ENCODE peak calls at places on chromosome 11, in four cellular contexts. One of them, this sample, is unnamed. For H3K36me3, the result is how much of the 10 kb centered on the place peaks cover.

GRCh38 chr11:44628730-44629361 is 63.4 kb downstream of the CD82 start:
- DNase-seq in CD8-positive, alpha-beta memory T cell: no peak
- DNase-seq in heart right ventricle: no peak
- DNase-seq in upper lobe of right lung: peak
- DNase-seq in this sample: no peak

GRCh38 chr11:87263979-87264378 is 226.2 kb downstream of the TMEM135 start:
- DNase-seq in heart right ventricle: no peak
- DNase-seq in CD8-positive, alpha-beta memory T cell: no peak
- DNase-seq in upper lobe of right lung: no peak
- DNase-seq in this sample: no peak

GRCh38 chr11:124746621-124747243 is 5.3 kb downstream of the VSIG2 start:
- DNase-seq in heart right ventricle: peak
- DNase-seq in CD8-positive, alpha-beta memory T cell: peak
- DNase-seq in upper lobe of right lung: peak
- DNase-seq in this sample: peak

GRCh38 chr11:64719406-64719805 is 3.6 kb downstream of the NRXN2 start:
- DNase-seq in heart right ventricle: no peak
- DNase-seq in upper lobe of right lung: peak
- DNase-seq in CD8-positive, alpha-beta memory T cell: no peak
- DNase-seq in this sample: no peak

GRCh38 chr11:129732926-129733325 is 82.7 kb upstream of the TMEM45B start:
- DNase-seq in upper lobe of right lung: no peak
- DNase-seq in CD8-positive, alpha-beta memory T cell: no peak
- DNase-seq in heart right ventricle: no peak
- DNase-seq in this sample: no peak

GRCh38 chr11:16337421-16338213 is 18.7 kb downstream of the SOX6 start:
- DNase-seq in heart right ventricle: no peak
- DNase-seq in CD8-positive, alpha-beta memory T cell: no peak
- DNase-seq in upper lobe of right lung: no peak
- DNase-seq in this sample: no peak

GRCh38 chr11:2103666-2104523 is 35.3 kb downstream of the IGF2 start:
- DNase-seq in CD8-positive, alpha-beta memory T cell: no peak
- DNase-seq in heart right ventricle: no peak
- DNase-seq in upper lobe of right lung: no peak
- DNase-seq in this sample: no peak

GRCh38 chr11:9347100-9347499 is 32.7 kb upstream of the TMEM41B start:
- DNase-seq in upper lobe of right lung: no peak
- DNase-seq in CD8-positive, alpha-beta memory T cell: no peak
- DNase-seq in heart right ventricle: no peak
- DNase-seq in this sample: no peak

GRCh38 chr11:74634537-74634936 is 42.2 kb downstream of the POLD3 start:
- DNase-seq in upper lobe of right lung: no peak
- DNase-seq in CD8-positive, alpha-beta memory T cell: no peak
- DNase-seq in heart right ventricle: no peak
- DNase-seq in this sample: no peak

GRCh38 chr11:114237321-114238280 is 58.6 kb upstream of the NNMT start:
- DNase-seq in heart right ventricle: no peak
- DNase-seq in CD8-positive, alpha-beta memory T cell: no peak
- DNase-seq in upper lobe of right lung: no peak
- DNase-seq in this sample: no peak

GRCh38 chr11:92411431-92411830 is 186.8 kb downstream of the FAT3 start:
- DNase-seq in upper lobe of right lung: no peak
- DNase-seq in heart right ventricle: no peak
- DNase-seq in CD8-positive, alpha-beta memory T cell: no peak
- DNase-seq in this sample: no peak

GRCh38 chr11:19524171-19524671 is 188.4 kb upstream of the NAV2 start:
- DNase-seq in CD8-positive, alpha-beta memory T cell: no peak
- DNase-seq in upper lobe of right lung: no peak
- DNase-seq in heart right ventricle: no peak
- DNase-seq in this sample: no peak

GRCh38 chr11:113419426-113420003 is 31.9 kb downstream of the ANKK1 start:
- DNase-seq in upper lobe of right lung: no peak
- DNase-seq in heart right ventricle: no peak
- DNase-seq in CD8-positive, alpha-beta memory T cell: no peak
- DNase-seq in this sample: no peak

GRCh38 chr11:70908223-70908622 is 344.2 kb downstream of the SHANK2 start:
- DNase-seq in heart right ventricle: no peak
- DNase-seq in upper lobe of right lung: peak
- DNase-seq in CD8-positive, alpha-beta memory T cell: no peak
- DNase-seq in this sample: no peak

GRCh38 chr11:125514336-125515101 is 18.5 kb upstream of the FEZ1 start:
- DNase-seq in CD8-positive, alpha-beta memory T cell: peak
- DNase-seq in heart right ventricle: no peak
- DNase-seq in upper lobe of right lung: no peak
- DNase-seq in this sample: peak

GRCh38 chr11:80900265-80900664 is 1459.4 kb upstream of the TENM4 start:
- DNase-seq in heart right ventricle: no peak
- DNase-seq in CD8-positive, alpha-beta memory T cell: no peak
- DNase-seq in upper lobe of right lung: no peak
- DNase-seq in this sample: no peak

GRCh38 chr11:134792044-134792443 is 380.0 kb upstream of the B3GAT1 start:
- DNase-seq in CD8-positive, alpha-beta memory T cell: no peak
- DNase-seq in upper lobe of right lung: no peak
- DNase-seq in heart right ventricle: no peak
- DNase-seq in this sample: no peak

GRCh38 chr11:134786636-134787035 is 374.6 kb upstream of the B3GAT1 start:
- DNase-seq in CD8-positive, alpha-beta memory T cell: no peak
- DNase-seq in heart right ventricle: no peak
- DNase-seq in upper lobe of right lung: no peak
- DNase-seq in this sample: no peak

GRCh38 chr11:134791102-134791501 is 379.1 kb upstream of the B3GAT1 start:
- DNase-seq in CD8-positive, alpha-beta memory T cell: no peak
- DNase-seq in upper lobe of right lung: no peak
- DNase-seq in heart right ventricle: no peak
- DNase-seq in this sample: no peak

GRCh38 chr11:134785660-134786284 is 373.7 kb upstream of the B3GAT1 start:
- DNase-seq in upper lobe of right lung: no peak
- DNase-seq in heart right ventricle: no peak
- DNase-seq in CD8-positive, alpha-beta memory T cell: no peak
- DNase-seq in this sample: no peak

GRCh38 chr11:134789104-134789503 is 377.1 kb upstream of the B3GAT1 start:
- DNase-seq in CD8-positive, alpha-beta memory T cell: no peak
- DNase-seq in upper lobe of right lung: no peak
- DNase-seq in heart right ventricle: no peak
- DNase-seq in this sample: no peak
- H3K4me3 ChIP-seq in CD8-positive, alpha-beta memory T cell: no peak
- H3K4me3 ChIP-seq in upper lobe of right lung: no peak
- H3K4me3 ChIP-seq in heart right ventricle: no peak
- H3K4me3 ChIP-seq in this sample: no peak

GRCh38 chr11:17397311-17398002 is 9.0 kb upstream of the KCNJ11 start:
- DNase-seq in CD8-positive, alpha-beta memory T cell: no peak
- DNase-seq in heart right ventricle: no peak
- DNase-seq in upper lobe of right lung: no peak
- DNase-seq in this sample: no peak
- H3K36me3 ChIP-seq in CD8-positive, alpha-beta memory T cell: under half
- H3K36me3 ChIP-seq in heart right ventricle: under half
- H3K36me3 ChIP-seq in upper lobe of right lung: under half
- H3K36me3 ChIP-seq in this sample: under half

GRCh38 chr11:57424137-57424801 is 2.7 kb downstream of the SLC43A3 start:
- DNase-seq in heart right ventricle: no peak
- DNase-seq in CD8-positive, alpha-beta memory T cell: no peak
- DNase-seq in upper lobe of right lung: no peak
- DNase-seq in this sample: no peak
- H3K4me3 ChIP-seq in heart right ventricle: peak
- H3K4me3 ChIP-seq in CD8-positive, alpha-beta memory T cell: peak
- H3K4me3 ChIP-seq in upper lobe of right lung: peak
- H3K4me3 ChIP-seq in this sample: no peak

DNA sequence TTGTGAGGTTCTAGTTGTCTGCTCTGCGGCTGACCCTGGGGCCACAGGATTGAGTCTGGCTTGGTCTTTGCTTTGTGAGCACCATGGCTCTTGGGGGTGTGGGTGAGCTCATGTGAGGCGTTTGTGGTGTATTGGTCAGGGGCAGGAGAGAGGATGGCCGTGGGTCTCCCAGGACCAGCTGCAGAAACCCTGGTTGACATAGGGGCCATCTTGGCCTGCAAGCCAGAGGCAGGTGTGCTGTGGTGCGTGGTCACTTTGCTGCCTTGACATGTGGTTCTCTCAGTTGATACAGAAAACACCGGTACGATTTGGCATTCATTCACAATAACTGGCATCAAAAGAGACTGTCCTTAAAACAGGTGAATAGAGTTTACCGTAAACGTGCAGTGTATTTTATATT is 11.3 kb downstream of the PHRF1 start:
- DNase-seq in heart right ventricle: no peak
- DNase-seq in upper lobe of right lung: no peak
- DNase-seq in CD8-positive, alpha-beta memory T cell: no peak
- DNase-seq in this sample: no peak
- H3K36me3 ChIP-seq in heart right ventricle: half or more
- H3K36me3 ChIP-seq in upper lobe of right lung: half or more
- H3K36me3 ChIP-seq in CD8-positive, alpha-beta memory T cell: under half
- H3K36me3 ChIP-seq in this sample: half or more

DNA sequence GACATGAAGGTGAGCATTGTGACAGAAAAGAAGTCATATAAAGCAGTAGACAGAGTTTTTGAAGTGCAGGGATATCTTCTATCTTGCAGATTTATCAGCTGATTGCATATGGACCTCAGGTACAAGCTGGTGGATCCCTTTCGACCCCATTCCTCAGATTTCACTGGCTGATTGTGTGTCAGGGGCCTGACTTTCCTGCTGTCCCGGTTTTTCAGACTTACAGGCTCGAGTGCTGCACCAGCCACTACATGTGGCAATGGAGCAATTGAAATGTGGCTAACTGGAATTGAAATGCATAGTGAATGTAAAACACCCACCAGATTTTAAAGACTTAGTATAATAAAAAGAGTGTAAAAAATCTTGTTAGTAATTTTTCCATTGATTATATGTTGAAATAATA is 50.3 kb downstream of the CLMP start:
- DNase-seq in heart right ventricle: no peak
- DNase-seq in CD8-positive, alpha-beta memory T cell: no peak
- DNase-seq in upper lobe of right lung: no peak
- DNase-seq in this sample: no peak
- H3K4me3 ChIP-seq in heart right ventricle: no peak
- H3K4me3 ChIP-seq in CD8-positive, alpha-beta memory T cell: no peak
- H3K4me3 ChIP-seq in upper lobe of right lung: no peak
- H3K4me3 ChIP-seq in this sample: no peak

GRCh38 chr11:836700-837099 is 3.9 kb downstream of the CD151 start:
- DNase-seq in upper lobe of right lung: no peak
- DNase-seq in heart right ventricle: no peak
- DNase-seq in CD8-positive, alpha-beta memory T cell: no peak
- DNase-seq in this sample: no peak

GRCh38 chr11:837189-837989 is 4.6 kb downstream of the CD151 start:
- DNase-seq in upper lobe of right lung: no peak
- DNase-seq in heart right ventricle: no peak
- DNase-seq in CD8-positive, alpha-beta memory T cell: no peak
- DNase-seq in this sample: no peak

GRCh38 chr11:838441-839279 is 3.7 kb downstream of the POLR2L start:
- DNase-seq in upper lobe of right lung: no peak
- DNase-seq in heart right ventricle: no peak
- DNase-seq in CD8-positive, alpha-beta memory T cell: no peak
- DNase-seq in this sample: no peak

GRCh38 chr11:839280-839623 is 3.1 kb downstream of the POLR2L start:
- DNase-seq in heart right ventricle: no peak
- DNase-seq in CD8-positive, alpha-beta memory T cell: no peak
- DNase-seq in upper lobe of right lung: no peak
- DNase-seq in this sample: no peak

GRCh38 chr11:837990-838307 is 4.4 kb downstream of the POLR2L start:
- DNase-seq in heart right ventricle: no peak
- DNase-seq in CD8-positive, alpha-beta memory T cell: no peak
- DNase-seq in upper lobe of right lung: no peak
- DNase-seq in this sample: no peak
- H3K36me3 ChIP-seq in heart right ventricle: half or more
- H3K36me3 ChIP-seq in CD8-positive, alpha-beta memory T cell: under half
- H3K36me3 ChIP-seq in upper lobe of right lung: half or more
- H3K36me3 ChIP-seq in this sample: under half

GRCh38 chr11:33015621-33016551 is at the start of gene DEPDC7:
- DNase-seq in CD8-positive, alpha-beta memory T cell: peak
- DNase-seq in heart right ventricle: peak
- DNase-seq in upper lobe of right lung: peak
- DNase-seq in this sample: peak

GRCh38 chr11:33018840-33019239 is 3.2 kb downstream of the DEPDC7 start:
- DNase-seq in heart right ventricle: no peak
- DNase-seq in upper lobe of right lung: no peak
- DNase-seq in CD8-positive, alpha-beta memory T cell: no peak
- DNase-seq in this sample: no peak

GRCh38 chr11:33016654-33017053 is 976 bp downstream of the DEPDC7 start:
- DNase-seq in upper lobe of right lung: no peak
- DNase-seq in CD8-positive, alpha-beta memory T cell: no peak
- DNase-seq in heart right ventricle: no peak
- DNase-seq in this sample: no peak

GRCh38 chr11:33018005-33018404 is 2.3 kb downstream of the DEPDC7 start:
- DNase-seq in heart right ventricle: no peak
- DNase-seq in upper lobe of right lung: no peak
- DNase-seq in CD8-positive, alpha-beta memory T cell: no peak
- DNase-seq in this sample: no peak

DNA sequence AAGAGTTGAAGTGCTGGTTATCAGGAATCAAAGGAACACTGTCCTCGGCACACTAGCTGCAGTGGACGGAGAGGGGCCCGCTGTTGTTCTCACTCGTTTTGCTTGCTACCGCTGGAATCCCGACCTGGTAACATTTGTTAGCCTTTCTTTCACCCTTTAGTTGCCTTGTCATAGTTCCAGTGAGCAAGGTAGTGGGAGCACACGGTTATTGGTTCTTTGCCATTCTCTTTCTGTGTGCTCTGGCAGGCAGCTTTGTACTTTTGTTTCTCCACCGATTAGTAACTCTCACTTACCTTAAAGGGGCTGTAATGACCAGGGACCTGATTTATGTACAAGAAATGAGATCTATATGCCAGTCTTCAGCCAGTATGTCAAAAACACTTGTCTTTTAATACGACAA is 1.8 kb downstream of the DEPDC7 start:
- DNase-seq in CD8-positive, alpha-beta memory T cell: no peak
- DNase-seq in upper lobe of right lung: no peak
- DNase-seq in heart right ventricle: no peak
- DNase-seq in this sample: no peak
- H3K4me3 ChIP-seq in CD8-positive, alpha-beta memory T cell: no peak
- H3K4me3 ChIP-seq in upper lobe of right lung: no peak
- H3K4me3 ChIP-seq in heart right ventricle: no peak
- H3K4me3 ChIP-seq in this sample: no peak

This sample was measured in effector memory CD4-positive, alpha-beta T cell.